ENCODE peak calls at places on chromosome 20, in four cellular contexts. D, G, J and O are unnamed samples.

GRCh38 chr20:19932170-19932667 is 84.9 kb upstream of the NAA20 start:
- DNase-seq in D (no peak), G (no peak), J (no peak), O (no peak)

GRCh38 chr20:62366370-62367135 is 559 bp downstream of the LAMA5 start:
- DNase-seq in D (no peak), G (peak), J (peak), O (no peak)

GRCh38 chr20:44650777-44651493 is 564 bp downstream of the ADA start:
- DNase-seq in D (peak), G (no peak), J (no peak), O (no peak)

GRCh38 chr20:49290608-49291191 is 12.8 kb upstream of the ZNFX1 start:
- DNase-seq in D (no peak), G (no peak), J (no peak), O (no peak)

GRCh38 chr20:62493253-62493885 is 17.6 kb upstream of the GATA5 start:
- DNase-seq in D (no peak), G (no peak), J (no peak), O (no peak)

GRCh38 chr20:38961530-38962043 is 557 bp upstream of the DHX35 start:
- DNase-seq in D (no peak), G (no peak), J (peak), O (no peak)

GRCh38 chr20:62201173-62202082 is 18.6 kb downstream of the MTG2 start:
- DNase-seq in D (no peak), G (no peak), J (no peak), O (peak)

GRCh38 chr20:36777576-36777975 is 4.0 kb upstream of the DSN1 start:
- DNase-seq in D (no peak), G (no peak), J (no peak), O (no peak)

GRCh38 chr20:53282217-53282955 is 310.2 kb downstream of the TSHZ2 start:
- DNase-seq in D (no peak), G (peak), J (no peak), O (no peak)

GRCh38 chr20:62929051-62929538 is 2.8 kb upstream of the DIDO1 start:
- DNase-seq in D (peak), G (peak), J (peak), O (peak)

GRCh38 chr20:10501377-10501776 is 66.3 kb downstream of the SLX4IP start:
- DNase-seq in D (no peak), G (peak), J (no peak), O (no peak)

GRCh38 chr20:10498196-10498595 is 63.1 kb downstream of the SLX4IP start:
- DNase-seq in D (no peak), G (no peak), J (no peak), O (no peak)

GRCh38 chr20:10495173-10495572 is 60.1 kb downstream of the SLX4IP start:
- DNase-seq in D (no peak), G (no peak), J (no peak), O (no peak)

GRCh38 chr20:10492844-10493243 is 57.7 kb downstream of the SLX4IP start:
- DNase-seq in D (no peak), G (no peak), J (no peak), O (no peak)

GRCh38 chr20:10497283-10497682 is 62.2 kb downstream of the SLX4IP start:
- DNase-seq in D (no peak), G (no peak), J (no peak), O (no peak)
- TF ChIP-seq CTCF in D (no peak), G (no peak), J (no peak), O (no peak)

DNA sequence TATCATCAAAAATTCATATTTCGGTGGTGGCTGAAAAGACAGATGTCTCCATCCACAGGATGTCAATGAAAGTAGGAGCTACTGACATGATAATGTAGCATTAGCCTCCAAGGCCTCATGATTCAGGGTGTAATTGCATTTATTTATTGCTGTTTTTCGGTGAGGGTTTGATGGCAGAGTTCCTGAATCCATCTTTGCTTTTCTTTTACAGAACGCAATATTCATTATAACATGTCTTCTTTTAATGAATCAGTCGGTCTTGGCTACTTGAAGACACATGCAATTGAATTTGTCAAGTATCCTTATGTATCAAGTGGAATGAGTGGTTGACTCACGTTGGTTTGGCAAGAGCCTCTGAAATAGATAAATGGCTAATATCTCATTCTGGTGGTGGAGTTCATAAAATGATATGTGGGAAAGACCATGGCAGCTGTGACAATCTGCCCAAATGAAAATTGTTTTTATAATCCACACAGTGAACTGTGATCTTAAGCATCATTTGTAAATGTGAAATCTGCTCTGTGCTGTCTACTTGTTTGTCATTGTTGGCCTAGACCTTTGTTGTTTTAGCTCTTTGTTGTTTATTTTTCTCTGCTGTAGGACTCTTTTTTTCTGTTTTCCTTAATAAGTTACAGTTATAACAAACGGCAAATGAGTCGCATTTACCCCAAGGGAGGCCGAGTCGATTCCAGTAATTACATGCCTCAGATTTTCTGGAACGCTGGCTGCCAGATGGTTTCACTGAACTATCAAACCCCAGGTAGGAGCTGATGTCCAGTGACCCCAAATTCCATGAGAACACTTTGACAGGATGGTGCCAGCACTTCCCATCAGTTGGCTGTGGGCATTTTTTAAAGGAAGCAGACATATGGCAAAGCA is 105.7 kb upstream of the LAMP5 start:
- DNase-seq in D (no peak), G (no peak), J (no peak), O (no peak)
- TF ChIP-seq CTCF in D (peak), G (no peak), J (peak), O (no peak)

DNA sequence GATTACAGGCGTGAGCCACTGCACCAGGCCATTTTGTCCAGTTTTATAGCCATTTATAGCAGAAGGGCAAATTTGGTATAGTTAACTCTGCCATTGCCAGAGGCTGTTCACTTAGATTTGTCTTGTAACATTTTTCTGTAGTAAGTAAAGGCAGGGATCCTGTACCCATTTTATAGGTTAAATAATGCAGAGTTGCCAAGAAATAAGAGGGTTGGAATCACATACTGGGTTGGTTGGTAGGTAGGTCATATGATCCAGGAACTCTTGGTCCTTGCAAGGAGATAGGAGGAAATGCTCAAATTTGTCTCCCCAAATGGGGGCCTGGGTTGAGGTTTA is 68.1 kb downstream of the SHLD1 start:
- DNase-seq in D (no peak), G (no peak), J (no peak), O (no peak)
- TF ChIP-seq CTCF in D (no peak), G (no peak), J (no peak), O (no peak)

GRCh38 chr20:59515906-59516209 is 88.5 kb upstream of the PHACTR3 start:
- DNase-seq in D (no peak), G (no peak), J (no peak), O (no peak)
- TF ChIP-seq CTCF in D (peak), G (no peak), J (peak), O (no peak)

GRCh38 chr20:2338702-2339101 is 42.0 kb upstream of the TGM6 start:
- DNase-seq in D (no peak), G (no peak), J (no peak), O (no peak)

GRCh38 chr20:2337142-2337541 is 41.3 kb downstream of the TGM3 start:
- DNase-seq in D (no peak), G (peak), J (no peak), O (no peak)

GRCh38 chr20:2335096-2335495 is 39.3 kb downstream of the TGM3 start:
- DNase-seq in D (peak), G (no peak), J (no peak), O (no peak)

GRCh38 chr20:2333821-2334220 is 38.0 kb downstream of the TGM3 start:
- DNase-seq in D (peak), G (no peak), J (no peak), O (no peak)

GRCh38 chr20:2336471-2336870 is 40.7 kb downstream of the TGM3 start:
- DNase-seq in D (peak), G (no peak), J (no peak), O (no peak)
- TF ChIP-seq CTCF in D (no peak), G (no peak), J (no peak), O (no peak)

GRCh38 chr20:25139061-25139705 is 56.3 kb upstream of the ENTPD6 start:
- DNase-seq in D (no peak), G (peak), J (peak), O (no peak)
- TF ChIP-seq CTCF in D (no peak), G (no peak), J (no peak), O (no peak)

GRCh38 chr20:57223648-57224489 is 42.6 kb downstream of the BMP7 start:
- DNase-seq in D (peak), G (no peak), J (peak), O (no peak)
- TF ChIP-seq CTCF in D (no peak), G (no peak), J (no peak), O (no peak)

GRCh38 chr20:33733654-33734576 is 2.1 kb downstream of the ZNF341 start:
- DNase-seq in D (peak), G (no peak), J (peak), O (no peak)

GRCh38 chr20:33730946-33731692 is 677 bp upstream of the ZNF341 start:
- DNase-seq in D (no peak), G (no peak), J (no peak), O (no peak)

GRCh38 chr20:33731693-33732165 is at the start of gene ZNF341:
- DNase-seq in D (peak), G (peak), J (no peak), O (peak)

GRCh38 chr20:33729101-33729500 is 2.7 kb upstream of the ZNF341 start:
- DNase-seq in D (no peak), G (no peak), J (no peak), O (no peak)

GRCh38 chr20:33732166-33732970 is 572 bp downstream of the ZNF341 start:
- DNase-seq in D (peak), G (peak), J (peak), O (peak)
- TF ChIP-seq CTCF in D (no peak), G (no peak), J (no peak), O (peak)

DNA sequence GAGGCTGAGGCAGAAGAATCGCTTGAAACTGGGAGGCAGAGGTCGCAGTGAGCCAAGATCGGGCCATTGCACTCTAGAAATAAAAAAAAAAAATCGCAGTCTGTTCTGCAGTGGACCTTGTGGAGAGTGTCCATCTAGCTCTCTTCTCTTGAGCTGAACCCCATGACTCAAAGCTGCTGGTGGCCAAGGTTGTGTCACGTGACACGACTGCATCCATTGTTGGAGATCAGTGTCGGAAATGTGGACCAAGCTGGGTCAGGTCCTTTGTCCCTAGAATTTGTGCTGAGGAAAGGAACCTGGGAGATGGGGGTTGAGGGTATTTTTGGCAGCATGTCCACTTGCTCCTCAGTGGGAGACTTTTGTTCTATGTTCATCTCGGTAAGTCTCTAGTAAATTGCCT is 564.8 kb upstream of the CDH4 start:
- DNase-seq in D (no peak), G (no peak), J (no peak), O (no peak)
- TF ChIP-seq CTCF in D (no peak), G (no peak), J (no peak), O (no peak)